ENCODE peak calls at places on chromosomes 5 and 9, in six cellular contexts. One of them, this sample, is unnamed.

GRCh38 chr9:137575382-137575724 is 3.4 kb downstream of the DPH7 start:
- DNase-seq in T-helper 2 cell: no peak
- DNase-seq in C1 segment of cervical spinal cord: peak
- DNase-seq in activated naive CD4-positive, alpha-beta T cell treated with anti-CD3 and anti-CD28 coated beads for 36 hours: no peak
- DNase-seq in AG08396: no peak
- DNase-seq in T-helper 1 cell: no peak
- DNase-seq in this sample: no peak

GRCh38 chr5:2295476-2295875 is 412.8 kb upstream of the IRX4 start:
- DNase-seq in activated naive CD4-positive, alpha-beta T cell treated with anti-CD3 and anti-CD28 coated beads for 36 hours: no peak
- DNase-seq in AG08396: no peak
- DNase-seq in C1 segment of cervical spinal cord: no peak
- DNase-seq in T-helper 2 cell: no peak
- DNase-seq in T-helper 1 cell: no peak
- DNase-seq in this sample: no peak

GRCh38 chr5:179221196-179221876 is 123.9 kb downstream of the ADAMTS2 start:
- DNase-seq in C1 segment of cervical spinal cord: no peak
- DNase-seq in T-helper 1 cell: no peak
- DNase-seq in activated naive CD4-positive, alpha-beta T cell treated with anti-CD3 and anti-CD28 coated beads for 36 hours: no peak
- DNase-seq in AG08396: no peak
- DNase-seq in T-helper 2 cell: no peak
- DNase-seq in this sample: no peak

GRCh38 chr5:174319551-174319950 is 274.0 kb downstream of the NSG2 start:
- DNase-seq in AG08396: no peak
- DNase-seq in activated naive CD4-positive, alpha-beta T cell treated with anti-CD3 and anti-CD28 coated beads for 36 hours: no peak
- DNase-seq in T-helper 1 cell: no peak
- DNase-seq in C1 segment of cervical spinal cord: no peak
- DNase-seq in T-helper 2 cell: no peak
- DNase-seq in this sample: no peak

GRCh38 chr5:18281947-18282557 is 647.8 kb downstream of the TAF11L14 start:
- DNase-seq in activated naive CD4-positive, alpha-beta T cell treated with anti-CD3 and anti-CD28 coated beads for 36 hours: no peak
- DNase-seq in AG08396: peak
- DNase-seq in C1 segment of cervical spinal cord: no peak
- DNase-seq in T-helper 1 cell: no peak
- DNase-seq in T-helper 2 cell: no peak
- DNase-seq in this sample: no peak

GRCh38 chr5:149760700-149761187 is 30.6 kb downstream of the PPARGC1B start:
- DNase-seq in AG08396: no peak
- DNase-seq in C1 segment of cervical spinal cord: no peak
- DNase-seq in T-helper 1 cell: no peak
- DNase-seq in activated naive CD4-positive, alpha-beta T cell treated with anti-CD3 and anti-CD28 coated beads for 36 hours: no peak
- DNase-seq in T-helper 2 cell: no peak
- DNase-seq in this sample: no peak

GRCh38 chr9:37144762-37145161 is 24.4 kb downstream of the ZCCHC7 start:
- DNase-seq in C1 segment of cervical spinal cord: no peak
- DNase-seq in activated naive CD4-positive, alpha-beta T cell treated with anti-CD3 and anti-CD28 coated beads for 36 hours: no peak
- DNase-seq in AG08396: no peak
- DNase-seq in T-helper 2 cell: no peak
- DNase-seq in T-helper 1 cell: no peak
- DNase-seq in this sample: no peak

GRCh38 chr5:81819556-81820314 is 68.8 kb upstream of the SSBP2 start:
- DNase-seq in T-helper 1 cell: no peak
- DNase-seq in T-helper 2 cell: no peak
- DNase-seq in C1 segment of cervical spinal cord: no peak
- DNase-seq in AG08396: peak
- DNase-seq in activated naive CD4-positive, alpha-beta T cell treated with anti-CD3 and anti-CD28 coated beads for 36 hours: no peak
- DNase-seq in this sample: no peak

GRCh38 chr5:168106008-168106761 is 185.3 kb upstream of the WWC1 start:
- DNase-seq in T-helper 1 cell: no peak
- DNase-seq in activated naive CD4-positive, alpha-beta T cell treated with anti-CD3 and anti-CD28 coated beads for 36 hours: no peak
- DNase-seq in T-helper 2 cell: no peak
- DNase-seq in C1 segment of cervical spinal cord: no peak
- DNase-seq in AG08396: no peak
- DNase-seq in this sample: no peak

GRCh38 chr5:66475731-66476130 is 120.5 kb upstream of the MAST4 start:
- DNase-seq in activated naive CD4-positive, alpha-beta T cell treated with anti-CD3 and anti-CD28 coated beads for 36 hours: no peak
- DNase-seq in C1 segment of cervical spinal cord: no peak
- DNase-seq in T-helper 2 cell: no peak
- DNase-seq in T-helper 1 cell: no peak
- DNase-seq in AG08396: no peak
- DNase-seq in this sample: no peak

GRCh38 chr5:143165049-143165448 is 238.4 kb downstream of the NR3C1 start:
- DNase-seq in T-helper 1 cell: no peak
- DNase-seq in activated naive CD4-positive, alpha-beta T cell treated with anti-CD3 and anti-CD28 coated beads for 36 hours: no peak
- DNase-seq in AG08396: no peak
- DNase-seq in C1 segment of cervical spinal cord: no peak
- DNase-seq in T-helper 2 cell: no peak
- DNase-seq in this sample: no peak

GRCh38 chr5:124480022-124480421 is 266.4 kb downstream of the ZNF608 start:
- DNase-seq in T-helper 1 cell: no peak
- DNase-seq in C1 segment of cervical spinal cord: no peak
- DNase-seq in AG08396: no peak
- DNase-seq in activated naive CD4-positive, alpha-beta T cell treated with anti-CD3 and anti-CD28 coated beads for 36 hours: no peak
- DNase-seq in T-helper 2 cell: no peak
- DNase-seq in this sample: no peak

GRCh38 chr9:6714176-6714575 is 43.6 kb upstream of the KDM4C start:
- DNase-seq in C1 segment of cervical spinal cord: no peak
- DNase-seq in T-helper 2 cell: no peak
- DNase-seq in T-helper 1 cell: no peak
- DNase-seq in AG08396: no peak
- DNase-seq in activated naive CD4-positive, alpha-beta T cell treated with anti-CD3 and anti-CD28 coated beads for 36 hours: no peak
- DNase-seq in this sample: no peak

GRCh38 chr5:113102121-113102531 is 125.5 kb downstream of the DCP2 start:
- DNase-seq in T-helper 1 cell: no peak
- DNase-seq in C1 segment of cervical spinal cord: no peak
- DNase-seq in activated naive CD4-positive, alpha-beta T cell treated with anti-CD3 and anti-CD28 coated beads for 36 hours: no peak
- DNase-seq in T-helper 2 cell: no peak
- DNase-seq in AG08396: no peak
- DNase-seq in this sample: no peak

GRCh38 chr5:62538017-62538942 is 40.3 kb upstream of the LRRC70 start:
- DNase-seq in T-helper 2 cell: no peak
- DNase-seq in activated naive CD4-positive, alpha-beta T cell treated with anti-CD3 and anti-CD28 coated beads for 36 hours: peak
- DNase-seq in T-helper 1 cell: no peak
- DNase-seq in C1 segment of cervical spinal cord: no peak
- DNase-seq in AG08396: no peak
- DNase-seq in this sample: no peak

GRCh38 chr9:110571801-110572490 is 7.6 kb downstream of the SVEP1 start:
- DNase-seq in activated naive CD4-positive, alpha-beta T cell treated with anti-CD3 and anti-CD28 coated beads for 36 hours: no peak
- DNase-seq in T-helper 2 cell: no peak
- DNase-seq in AG08396: peak
- DNase-seq in C1 segment of cervical spinal cord: no peak
- DNase-seq in T-helper 1 cell: no peak
- DNase-seq in this sample: no peak

GRCh38 chr9:85502815-85503643 is 238.7 kb downstream of the AGTPBP1 start:
- DNase-seq in C1 segment of cervical spinal cord: no peak
- DNase-seq in AG08396: no peak
- DNase-seq in T-helper 1 cell: no peak
- DNase-seq in T-helper 2 cell: no peak
- DNase-seq in activated naive CD4-positive, alpha-beta T cell treated with anti-CD3 and anti-CD28 coated beads for 36 hours: no peak
- DNase-seq in this sample: no peak

GRCh38 chr5:171122372-171122771 is 186.7 kb upstream of the TLX3 start:
- DNase-seq in T-helper 2 cell: no peak
- DNase-seq in AG08396: no peak
- DNase-seq in C1 segment of cervical spinal cord: no peak
- DNase-seq in activated naive CD4-positive, alpha-beta T cell treated with anti-CD3 and anti-CD28 coated beads for 36 hours: no peak
- DNase-seq in T-helper 1 cell: no peak
- DNase-seq in this sample: no peak

This sample was measured in T follicular helper cell.